ENCODE peak calls at places on chromosomes 2 and 18, in five cellular contexts. M is tibial artery; J is CD8-positive, alpha-beta memory T cell; T is IMR-90; U is stomach. S is an unnamed sample.

GRCh38 chr2:130824492-130825061 is 12.1 kb upstream of the ARHGEF4 start:
- DNase-seq in M (no peak), J (peak), T (peak), U (no peak), S (peak)

GRCh38 chr2:69466728-69467127 is 29.5 kb upstream of the NFU1 start:
- DNase-seq in M (no peak), J (no peak), T (peak), U (no peak), S (no peak)

GRCh38 chr2:149185942-149186490 is 144.4 kb upstream of the LYPD6 start:
- DNase-seq in M (no peak), J (no peak), T (no peak), U (no peak), S (no peak)

GRCh38 chr18:56803076-56803475 is 151.9 kb downstream of the WDR7 start:
- DNase-seq in M (no peak), J (no peak), T (no peak), U (no peak), S (no peak)

GRCh38 chr2:88919087-88919738 is 227.7 kb downstream of the RPIA start:
- DNase-seq in M (no peak), J (no peak), T (peak), U (no peak), S (no peak)

GRCh38 chr2:105393373-105394055 is 5.3 kb downstream of the FHL2 start:
- DNase-seq in M (no peak), J (no peak), T (peak), U (no peak), S (no peak)

GRCh38 chr2:191167766-191168165 is 17.0 kb upstream of the STAT4 start:
- DNase-seq in M (peak), J (no peak), T (peak), U (no peak), S (no peak)

GRCh38 chr2:237868631-237869356 is 9.4 kb downstream of the RAMP1 start:
- DNase-seq in M (no peak), J (no peak), T (peak), U (no peak), S (no peak)

GRCh38 chr2:158251356-158251755 is 149.7 kb downstream of the UPP2 start:
- DNase-seq in M (no peak), J (no peak), T (no peak), U (no peak), S (no peak)

GRCh38 chr2:217976301-217976700 is 26.5 kb downstream of the TNS1 start:
- DNase-seq in M (peak), J (no peak), T (no peak), U (no peak), S (no peak)

GRCh38 chr2:230986520-230987136 is 9.3 kb upstream of the SPATA3 start:
- DNase-seq in M (no peak), J (no peak), T (no peak), U (no peak), S (no peak)

GRCh38 chr2:130917006-130917688 is 80.4 kb downstream of the ARHGEF4 start:
- DNase-seq in M (no peak), J (no peak), T (no peak), U (no peak), S (no peak)

GRCh38 chr2:96108578-96109561 is 7.5 kb downstream of the ADRA2B start:
- DNase-seq in M (no peak), J (no peak), T (no peak), U (no peak), S (no peak)

GRCh38 chr2:239157766-239158165 is 243.1 kb downstream of the HDAC4 start:
- DNase-seq in M (peak), J (no peak), T (peak), U (peak), S (no peak)

GRCh38 chr2:66966631-66967030 is 430.5 kb upstream of the ETAA1 start:
- DNase-seq in M (no peak), J (no peak), T (peak), U (no peak), S (no peak)

GRCh38 chr2:28658369-28658768 is 93.3 kb upstream of the PPP1CB start:
- DNase-seq in M (no peak), J (no peak), T (peak), U (no peak), S (no peak)

GRCh38 chr2:132757676-132758075 is 87.7 kb upstream of the LYPD1 start:
- DNase-seq in M (no peak), J (no peak), T (peak), U (no peak), S (no peak)

GRCh38 chr2:191538334-191538910 is 139.5 kb upstream of the NABP1 start:
- DNase-seq in M (no peak), J (no peak), T (no peak), U (no peak), S (no peak)

GRCh38 chr18:61572871-61573270 is 239.6 kb downstream of the CDH20 start:
- DNase-seq in M (no peak), J (no peak), T (peak), U (no peak), S (no peak)

GRCh38 chr2:239910851-239911629 is 114.1 kb downstream of the NDUFA10 start:
- DNase-seq in M (peak), J (no peak), T (no peak), U (no peak), S (no peak)

GRCh38 chr2:159737917-159738296 is 25.6 kb downstream of the MARCHF7 start:
- DNase-seq in M (no peak), J (no peak), T (no peak), U (no peak), S (no peak)

GRCh38 chr2:64751286-64752260 is 97.9 kb upstream of the SERTAD2 start:
- DNase-seq in M (no peak), J (peak), T (peak), U (peak), S (no peak)

GRCh38 chr2:109126501-109126860 is 2.5 kb upstream of the SH3RF3 start:
- DNase-seq in M (no peak), J (no peak), T (peak), U (no peak), S (no peak)

GRCh38 chr2:134361648-134362047 is 107.8 kb downstream of the MGAT5 start:
- DNase-seq in M (no peak), J (no peak), T (no peak), U (no peak), S (no peak)

GRCh38 chr2:2698182-2699116 is 367.4 kb upstream of the MYT1L start:
- DNase-seq in M (no peak), J (no peak), T (no peak), U (no peak), S (no peak)

GRCh38 chr2:36565712-36566111 is 32.3 kb downstream of the FEZ2 start:
- DNase-seq in M (no peak), J (no peak), T (no peak), U (no peak), S (no peak)

GRCh38 chr2:208542465-208543041 is 136.0 kb downstream of the PTH2R start:
- DNase-seq in M (no peak), J (no peak), T (no peak), U (no peak), S (no peak)

GRCh38 chr2:222651721-222652420 is 4.0 kb downstream of the FARSB start:
- DNase-seq in M (no peak), J (no peak), T (peak), U (no peak), S (no peak)

GRCh38 chr2:128791120-128791982 is 472.7 kb upstream of the HS6ST1 start:
- DNase-seq in M (peak), J (no peak), T (no peak), U (no peak), S (no peak)

GRCh38 chr2:239357954-239358754 is 42.7 kb downstream of the HDAC4 start:
- DNase-seq in M (no peak), J (no peak), T (peak), U (no peak), S (no peak)

GRCh38 chr2:19409001-19409400 is 50.6 kb upstream of the OSR1 start:
- DNase-seq in M (no peak), J (no peak), T (no peak), U (no peak), S (no peak)

GRCh38 chr18:59547691-59548182 is 149.5 kb downstream of the CCBE1 start:
- DNase-seq in M (no peak), J (no peak), T (peak), U (no peak), S (no peak)

GRCh38 chr2:26672112-26672817 is 20.3 kb upstream of the KCNK3 start:
- DNase-seq in M (no peak), J (no peak), T (no peak), U (no peak), S (no peak)

GRCh38 chr2:172086349-172087190 is 1.3 kb downstream of the DLX1 start:
- DNase-seq in M (no peak), J (peak), T (no peak), U (no peak), S (peak)

GRCh38 chr2:174844295-174844708 is 80.0 kb upstream of the CHRNA1 start:
- DNase-seq in M (no peak), J (no peak), T (no peak), U (no peak), S (no peak)

GRCh38 chr2:174841931-174842330 is 77.7 kb upstream of the CHRNA1 start:
- DNase-seq in M (no peak), J (no peak), T (no peak), U (no peak), S (no peak)

GRCh38 chr2:174842496-174842895 is 78.2 kb upstream of the CHRNA1 start:
- DNase-seq in M (no peak), J (no peak), T (no peak), U (no peak), S (no peak)

GRCh38 chr2:174846941-174847938 is 83.0 kb upstream of the CHRNA1 start:
- DNase-seq in M (no peak), J (no peak), T (peak), U (no peak), S (no peak)

GRCh38 chr2:174846218-174846617 is 81.9 kb upstream of the CHRNA1 start:
- DNase-seq in M (no peak), J (no peak), T (no peak), U (no peak), S (no peak)
- H3K27ac ChIP-seq in M (no peak), J (no peak), T (peak), U (no peak), S (no peak)

GRCh38 chr2:62662548-62662947 is 43.0 kb upstream of the EHBP1 start:
- DNase-seq in M (no peak), J (no peak), T (no peak), U (no peak), S (no peak)
- H3K27ac ChIP-seq in M (peak), J (no peak), T (peak), U (no peak), S (no peak)

DNA sequence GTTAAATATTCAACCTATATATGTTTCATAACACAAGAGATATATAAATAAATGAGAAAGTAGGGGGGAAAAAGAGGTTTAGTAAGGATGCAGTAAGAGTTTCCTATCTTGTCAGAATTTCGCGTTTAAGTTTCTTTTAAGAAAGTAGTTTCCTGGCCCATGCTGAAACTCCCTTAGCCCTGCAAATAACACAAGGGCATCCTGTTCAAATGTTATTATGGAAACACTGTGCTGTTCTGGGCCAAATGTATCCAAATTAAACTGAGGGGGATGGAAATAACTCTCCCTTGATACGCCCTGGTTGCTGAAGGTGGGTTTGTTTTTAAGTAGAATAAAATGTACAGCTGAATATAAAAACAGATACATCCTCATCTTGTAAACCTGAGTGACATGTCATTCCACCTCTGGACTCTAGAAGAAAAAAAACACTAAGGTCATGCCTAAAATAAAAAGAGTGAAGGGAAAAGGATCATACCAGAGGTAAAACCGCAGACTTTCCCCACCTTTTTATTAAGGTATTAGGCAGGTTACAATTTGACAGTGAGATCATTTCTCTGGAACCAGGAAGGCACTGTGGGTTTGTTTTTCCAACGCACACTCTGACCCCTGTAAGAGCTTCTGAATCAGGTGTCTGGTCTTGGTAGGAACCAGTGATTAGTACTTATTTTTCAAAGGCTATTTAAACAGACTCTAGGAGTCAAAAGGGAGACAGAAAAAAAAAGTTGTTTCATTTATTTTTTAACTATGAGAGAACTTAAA is 16.7 kb downstream of the BCL2 start:
- DNase-seq in M (no peak), J (no peak), T (no peak), U (no peak), S (no peak)
- H3K27ac ChIP-seq in M (peak), J (no peak), T (no peak), U (peak), S (no peak)

GRCh38 chr2:101011152-101011551 is 9.1 kb downstream of the RPL31 start:
- DNase-seq in M (no peak), J (no peak), T (no peak), U (no peak), S (no peak)

GRCh38 chr2:101012706-101013181 is 10.7 kb downstream of the RPL31 start:
- DNase-seq in M (no peak), J (no peak), T (peak), U (no peak), S (peak)

GRCh38 chr2:101012054-101012705 is 10.1 kb downstream of the RPL31 start:
- DNase-seq in M (no peak), J (no peak), T (peak), U (no peak), S (no peak)

GRCh38 chr2:101017371-101017770 is 15.3 kb downstream of the RPL31 start:
- DNase-seq in M (no peak), J (no peak), T (no peak), U (no peak), S (no peak)

GRCh38 chr2:101014264-101014857 is 12.3 kb downstream of the RPL31 start:
- DNase-seq in M (no peak), J (no peak), T (no peak), U (no peak), S (no peak)
- H3K27ac ChIP-seq in M (no peak), J (no peak), T (no peak), U (no peak), S (no peak)

GRCh38 chr2:188294547-188294946 is 2.9 kb downstream of the GULP1 start:
- DNase-seq in M (no peak), J (no peak), T (peak), U (no peak), S (no peak)

GRCh38 chr2:188293601-188294482 is 2.2 kb downstream of the GULP1 start:
- DNase-seq in M (peak), J (no peak), T (peak), U (peak), S (no peak)

GRCh38 chr2:188291617-188292445 is at the start of gene GULP1:
- DNase-seq in M (peak), J (no peak), T (peak), U (peak), S (no peak)

GRCh38 chr2:188292446-188293239 is 969 bp downstream of the GULP1 start:
- DNase-seq in M (peak), J (no peak), T (peak), U (peak), S (no peak)

GRCh38 chr2:188291142-188291616 is 495 bp upstream of the GULP1 start:
- DNase-seq in M (no peak), J (no peak), T (peak), U (peak), S (no peak)
- H3K27ac ChIP-seq in M (peak), J (peak), T (peak), U (peak), S (no peak)

GRCh38 chr18:40048253-40048652 is 1906.8 kb upstream of the PIK3C3 start:
- DNase-seq in M (no peak), J (no peak), T (no peak), U (no peak), S (no peak)
- H3K27ac ChIP-seq in M (no peak), J (no peak), T (no peak), U (no peak), S (no peak)

DNA sequence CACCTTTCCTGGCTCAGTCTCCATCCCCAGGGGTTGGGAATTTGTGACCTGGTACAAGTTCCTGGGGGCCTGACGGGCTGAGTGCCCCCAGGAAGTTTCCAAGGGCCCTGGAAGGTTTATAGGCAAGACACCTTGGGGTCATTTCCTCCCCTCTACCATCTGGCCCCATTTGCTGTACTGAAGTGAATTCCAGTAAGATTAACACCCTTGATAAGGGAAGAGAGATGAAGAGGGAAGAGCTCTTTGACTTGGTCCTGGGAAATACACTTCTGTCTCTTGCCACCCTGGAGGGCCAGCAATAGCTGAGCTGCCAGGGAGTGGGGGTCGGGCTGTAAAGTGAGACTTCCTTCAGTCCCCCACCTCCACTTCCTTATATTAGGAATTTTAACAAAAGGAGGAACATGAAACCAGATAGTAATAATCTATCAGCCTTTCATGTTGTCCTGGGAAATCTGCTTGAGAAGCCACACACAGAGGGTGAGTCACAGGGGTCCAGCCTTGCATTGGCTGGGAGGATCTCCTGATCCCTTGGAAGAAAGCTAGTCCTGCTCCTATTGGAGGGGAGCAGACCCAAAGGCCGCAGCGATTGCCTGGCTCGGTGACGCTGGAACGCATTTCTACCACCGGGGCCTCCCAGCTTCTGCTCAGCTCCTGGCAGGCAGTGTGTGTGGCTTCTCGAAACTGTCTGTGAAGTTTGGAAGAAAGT is 87.4 kb downstream of the ACAA2 start:
- DNase-seq in M (peak), J (no peak), T (peak), U (no peak), S (no peak)
- H3K27ac ChIP-seq in M (no peak), J (no peak), T (peak), U (peak), S (no peak)

GRCh38 chr2:207511851-207512250 is 17.9 kb upstream of the CREB1 start:
- DNase-seq in M (no peak), J (no peak), T (no peak), U (no peak), S (no peak)
- H3K27ac ChIP-seq in M (no peak), J (no peak), T (no peak), U (no peak), S (no peak)

S was measured in CD8-positive, alpha-beta T cell.